ENCODE peak calls at places on chromosomes 5 and 9, in nine cellular contexts. K, R, O, C, Y, N, W, A and Q are unnamed samples.
A peak's percentile ranks its signal among the peaks of the same experiment; 100 is the strongest.

GRCh38 chr5:56011835-56012234 is 17.1 kb upstream of the IL6ST start:
- DNase-seq in K (no peak), R (no peak), O (peak; percentile 97), C (no peak), Y (no peak), N (no peak), W (no peak), A (no peak), Q (no peak)

GRCh38 chr9:135971892-135972291 is 10.7 kb upstream of the UBAC1 start:
- DNase-seq in K (no peak), R (peak; percentile 92), O (no peak), C (no peak), Y (no peak), N (no peak), W (no peak), A (peak; percentile 43), Q (no peak)

GRCh38 chr5:127320032-127320945 is 29.7 kb downstream of the MEGF10 start:
- DNase-seq in K (no peak), R (peak; percentile 20), O (no peak), C (no peak), Y (no peak), N (no peak), W (no peak), A (peak; percentile 66), Q (no peak)

GRCh38 chr5:81537905-81538535 is 144.1 kb upstream of the ACOT12 start:
- DNase-seq in K (no peak), R (no peak), O (no peak), C (no peak), Y (no peak), N (no peak), W (no peak), A (no peak), Q (no peak)

GRCh38 chr9:21553441-21553840 is 71.3 kb upstream of the IFNE start:
- DNase-seq in K (no peak), R (no peak), O (no peak), C (no peak), Y (no peak), N (no peak), W (no peak), A (no peak), Q (no peak)

GRCh38 chr5:109939109-109939682 is 249.5 kb downstream of the MAN2A1 start:
- DNase-seq in K (no peak), R (no peak), O (peak; percentile 40), C (no peak), Y (no peak), N (no peak), W (no peak), A (peak; percentile 77), Q (no peak)

GRCh38 chr5:41661221-41661620 is 150.8 kb upstream of the PLCXD3 start:
- DNase-seq in K (no peak), R (no peak), O (no peak), C (no peak), Y (no peak), N (no peak), W (no peak), A (no peak), Q (no peak)

GRCh38 chr9:85186218-85186585 is 516.7 kb downstream of the NTRK2 start:
- DNase-seq in K (no peak), R (no peak), O (no peak), C (no peak), Y (no peak), N (no peak), W (no peak), A (no peak), Q (no peak)

GRCh38 chr5:61229416-61229815 is 67.1 kb upstream of the SMIM15 start:
- DNase-seq in K (no peak), R (peak; percentile 41), O (no peak), C (no peak), Y (no peak), N (no peak), W (no peak), A (no peak), Q (no peak)

GRCh38 chr5:90696148-90696547 is 137.6 kb downstream of the ADGRV1 start:
- DNase-seq in K (no peak), R (no peak), O (no peak), C (no peak), Y (no peak), N (no peak), W (no peak), A (peak; percentile 4), Q (no peak)

GRCh38 chr5:119250946-119251901 is 104.6 kb upstream of the TNFAIP8 start:
- DNase-seq in K (no peak), R (no peak), O (peak; percentile 58), C (no peak), Y (no peak), N (no peak), W (no peak), A (no peak), Q (no peak)

GRCh38 chr5:119257613-119258012 is 98.2 kb upstream of the TNFAIP8 start:
- DNase-seq in K (no peak), R (no peak), O (no peak), C (no peak), Y (no peak), N (no peak), W (no peak), A (no peak), Q (no peak)

GRCh38 chr5:119255571-119256356 is 100.1 kb upstream of the TNFAIP8 start:
- DNase-seq in K (no peak), R (no peak), O (peak; percentile 5), C (no peak), Y (no peak), N (no peak), W (no peak), A (peak; percentile 38), Q (no peak)
- TF ChIP-seq POLR2A in K (no peak), R (no peak), O (no peak), C (no peak), Y (no peak), N (no peak), W (no peak), A (no peak), Q (no peak)

DNA sequence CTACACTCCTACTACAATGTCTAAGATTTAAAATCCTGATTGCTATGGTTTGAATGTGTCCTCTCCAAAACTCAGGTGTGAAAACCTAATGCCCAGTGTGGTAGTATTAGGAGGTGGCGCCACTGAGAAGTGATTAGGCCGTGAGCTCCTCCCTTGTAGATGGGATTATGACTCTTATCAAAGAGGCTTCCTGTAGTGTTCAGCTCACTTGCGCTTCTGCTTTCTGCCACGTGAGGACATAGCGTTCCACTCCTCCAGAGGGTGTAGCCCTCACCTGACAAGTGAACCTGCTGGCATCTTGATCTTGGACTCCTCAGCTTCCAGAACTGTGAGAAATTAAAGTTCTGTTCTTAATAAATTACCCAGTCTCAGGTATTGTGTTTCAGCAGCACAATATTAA is 33.0 kb upstream of the WHRN start:
- DNase-seq in K (no peak), R (peak; percentile 18), O (no peak), C (peak; percentile 78), Y (no peak), N (no peak), W (no peak), A (peak; percentile 55), Q (no peak)
- TF ChIP-seq POLR2A in K (no peak), R (no peak), O (no peak), C (no peak), Y (no peak), N (no peak), W (no peak), A (no peak), Q (no peak)

DNA sequence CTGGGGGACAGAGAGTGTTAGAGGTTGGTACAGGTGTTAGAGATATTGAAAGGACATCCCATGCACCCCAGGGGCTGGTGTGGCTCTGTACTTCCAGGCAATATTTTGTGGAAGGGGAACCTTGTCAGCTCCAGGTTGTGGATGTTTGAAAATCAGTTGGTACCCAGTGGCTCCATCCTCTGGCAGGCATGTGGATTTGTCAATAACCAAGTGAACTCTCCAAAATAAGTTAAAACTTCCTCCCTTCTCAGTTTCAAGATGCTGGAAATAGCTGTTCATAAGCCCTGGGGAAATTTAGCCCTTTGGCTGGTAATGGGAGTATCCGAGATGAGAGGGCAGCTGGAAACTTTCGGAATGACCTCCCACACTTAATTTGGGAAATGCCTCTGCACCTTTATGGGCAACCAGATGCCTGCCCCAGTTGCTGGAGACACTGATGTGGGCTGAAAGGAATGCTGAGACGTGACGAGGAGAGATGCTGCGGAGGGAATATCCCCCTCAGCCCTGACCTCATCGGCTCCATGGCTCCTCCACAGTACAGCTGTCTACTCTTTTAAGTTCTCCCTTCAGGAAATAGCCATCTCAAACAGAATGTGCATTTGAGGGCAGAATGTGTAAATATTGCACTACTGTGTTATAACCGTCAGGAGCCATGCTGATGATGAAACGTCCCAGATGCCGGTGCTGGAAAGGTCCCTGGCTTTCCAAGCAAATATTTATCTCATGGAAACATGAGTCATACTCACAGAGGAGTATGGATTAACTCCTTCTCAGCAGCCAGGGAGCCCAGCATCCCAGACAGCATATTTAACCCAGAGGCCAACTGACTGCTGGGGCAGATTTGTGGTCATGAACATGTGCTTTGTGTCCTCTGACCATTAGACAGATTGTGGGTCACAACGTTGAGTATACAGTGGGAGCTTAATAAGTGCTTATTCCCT is 29.5 kb downstream of the TGFBI start:
- DNase-seq in K (peak; percentile 69), R (peak; percentile 26), O (peak; percentile 100), C (peak; percentile 34), Y (no peak), N (peak; percentile 83), W (no peak), A (peak; percentile 20), Q (no peak)
- TF ChIP-seq POLR2A in K (no peak), R (no peak), O (no peak), C (no peak), Y (no peak), N (no peak), W (no peak), A (no peak), Q (no peak)

GRCh38 chr9:1729631-1730030 is 285.5 kb upstream of the SMARCA2 start:
- DNase-seq in K (no peak), R (no peak), O (no peak), C (no peak), Y (no peak), N (no peak), W (no peak), A (no peak), Q (no peak)
- TF ChIP-seq POLR2A in K (no peak), R (no peak), O (no peak), C (no peak), Y (no peak), N (no peak), W (no peak), A (no peak), Q (no peak)

DNA sequence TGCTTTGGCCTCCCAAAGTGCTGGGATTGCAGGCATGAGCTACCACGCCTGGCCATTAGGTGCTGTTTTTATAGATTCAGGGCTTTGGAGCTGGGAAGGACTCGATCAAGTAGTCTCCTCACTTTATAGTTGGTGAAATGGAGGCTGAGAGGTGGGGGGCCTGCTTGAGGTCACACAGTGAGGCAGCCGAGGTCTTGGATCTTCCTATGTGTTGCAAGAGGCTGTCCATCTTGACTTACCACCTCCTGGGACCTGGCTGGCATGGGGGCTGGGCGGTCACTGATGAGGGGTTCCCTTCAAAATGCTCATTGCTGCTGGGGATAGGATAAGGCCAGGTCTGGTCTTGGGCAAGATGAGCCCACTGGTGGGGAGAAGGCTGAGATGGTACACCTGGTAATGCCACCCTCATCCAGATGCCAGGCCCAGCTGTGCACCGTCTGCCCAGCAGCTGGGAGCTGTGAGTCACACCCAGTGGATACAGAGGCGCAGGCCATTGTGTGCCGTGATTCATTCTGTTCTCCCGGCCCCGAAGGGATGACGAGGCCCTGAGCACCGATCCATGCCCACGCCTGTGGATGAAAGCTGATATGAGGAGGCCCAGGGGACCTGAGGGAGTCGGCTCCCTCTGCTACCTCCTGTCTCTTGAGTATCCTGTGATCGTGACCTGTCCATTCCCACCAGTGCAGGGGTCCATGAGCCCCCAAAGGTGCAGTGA is 10.5 kb upstream of the NDST1 start:
- DNase-seq in K (no peak), R (peak; percentile 37), O (peak; percentile 96), C (no peak), Y (no peak), N (peak; percentile 71), W (no peak), A (no peak), Q (peak; percentile 71)
- TF ChIP-seq POLR2A in K (no peak), R (no peak), O (peak; percentile 62), C (no peak), Y (no peak), N (no peak), W (no peak), A (no peak), Q (no peak)